ENCODE peak calls at places on chromosomes 6 and 20, in eight cellular contexts. One of them, this sample, is unnamed.

GRCh38 chr6:17200395-17200794 is 80.8 kb upstream of the RBM24 start:
- DNase-seq in effector memory CD4-positive, alpha-beta T cell: no peak
- DNase-seq in lung: no peak
- DNase-seq in SJCRH30: no peak
- DNase-seq in tibial artery: no peak
- DNase-seq in ELR: no peak
- DNase-seq in AG04449: no peak
- DNase-seq in A172: no peak
- DNase-seq in this sample: no peak

GRCh38 chr6:136547871-136548270 is 2.4 kb downstream of the MAP7 start:
- DNase-seq in AG04449: no peak
- DNase-seq in lung: no peak
- DNase-seq in A172: no peak
- DNase-seq in tibial artery: no peak
- DNase-seq in ELR: no peak
- DNase-seq in effector memory CD4-positive, alpha-beta T cell: no peak
- DNase-seq in SJCRH30: no peak
- DNase-seq in this sample: no peak

GRCh38 chr20:44809380-44810060 is 826 bp downstream of the RIMS4 start:
- DNase-seq in lung: no peak
- DNase-seq in A172: no peak
- DNase-seq in AG04449: no peak
- DNase-seq in SJCRH30: no peak
- DNase-seq in tibial artery: no peak
- DNase-seq in effector memory CD4-positive, alpha-beta T cell: no peak
- DNase-seq in ELR: no peak
- DNase-seq in this sample: no peak

GRCh38 chr20:36856196-36856595 is 19.7 kb upstream of the TLDC2 start:
- DNase-seq in A172: peak; percentile 86
- DNase-seq in SJCRH30: peak; percentile 45
- DNase-seq in ELR: peak; percentile 84
- DNase-seq in AG04449: no peak
- DNase-seq in effector memory CD4-positive, alpha-beta T cell: no peak
- DNase-seq in lung: no peak
- DNase-seq in tibial artery: no peak
- DNase-seq in this sample: peak; percentile 35

GRCh38 chr20:36856691-36857635 is 19.0 kb upstream of the TLDC2 start:
- DNase-seq in ELR: peak; percentile 65
- DNase-seq in tibial artery: no peak
- DNase-seq in A172: no peak
- DNase-seq in lung: no peak
- DNase-seq in AG04449: no peak
- DNase-seq in effector memory CD4-positive, alpha-beta T cell: no peak
- DNase-seq in SJCRH30: no peak
- DNase-seq in this sample: no peak

GRCh38 chr6:108589244-108589730 is 28.6 kb downstream of the FOXO3 start:
- DNase-seq in effector memory CD4-positive, alpha-beta T cell: no peak
- DNase-seq in lung: peak; percentile 85
- DNase-seq in A172: peak; percentile 56
- DNase-seq in AG04449: no peak
- DNase-seq in SJCRH30: peak; percentile 76
- DNase-seq in tibial artery: peak; percentile 93
- DNase-seq in ELR: peak; percentile 68
- DNase-seq in this sample: peak; percentile 14

GRCh38 chr6:72683797-72684196 is 61.9 kb downstream of the KCNQ5 start:
- DNase-seq in SJCRH30: no peak
- DNase-seq in tibial artery: no peak
- DNase-seq in lung: no peak
- DNase-seq in effector memory CD4-positive, alpha-beta T cell: no peak
- DNase-seq in AG04449: no peak
- DNase-seq in A172: no peak
- DNase-seq in ELR: no peak
- DNase-seq in this sample: no peak

GRCh38 chr20:21607971-21608735 is 94.3 kb upstream of the NKX2-2 start:
- DNase-seq in ELR: no peak
- DNase-seq in A172: no peak
- DNase-seq in effector memory CD4-positive, alpha-beta T cell: no peak
- DNase-seq in tibial artery: no peak
- DNase-seq in lung: peak; percentile 40
- DNase-seq in AG04449: no peak
- DNase-seq in SJCRH30: peak; percentile 33
- DNase-seq in this sample: no peak

This sample was measured in AG08395.